ENCODE peak calls at places on chromosome 7, in eight cellular contexts. H, L, O, Y, R, N, B and K are unnamed samples.

GRCh38 chr7:26159243-26159642 is 7.2 kb downstream of the NFE2L3 start:
- DNase-seq in H (no peak), O (peak), L (no peak), Y (no peak), R (no peak), N (no peak), B (no peak), K (no peak)

GRCh38 chr7:12233175-12233574 is 22.1 kb downstream of the TMEM106B start:
- DNase-seq in Y (no peak), O (no peak), B (no peak), H (no peak), L (no peak), R (no peak), N (no peak), K (no peak)

GRCh38 chr7:121385800-121386179 is 10.3 kb downstream of the FAM3C start:
- DNase-seq in R (no peak), Y (no peak), O (no peak), N (no peak), B (no peak), H (no peak), L (no peak), K (peak)

GRCh38 chr7:100705341-100705752 is 574 bp upstream of the POP7 start:
- DNase-seq in B (peak), N (peak), Y (peak), R (peak), O (peak), H (peak), L (peak), K (peak)

GRCh38 chr7:105306160-105306784 is 82.4 kb downstream of the SRPK2 start:
- DNase-seq in B (no peak), R (no peak), L (no peak), Y (no peak), N (no peak), O (no peak), H (no peak), K (no peak)

GRCh38 chr7:140640727-140641531 is at the start of gene DENND2A:
- DNase-seq in R (peak), O (peak), L (no peak), H (no peak), N (no peak), Y (peak), B (peak), K (no peak)

GRCh38 chr7:155591055-155591750 is 44.8 kb upstream of the CNPY1 start:
- DNase-seq in L (no peak), R (no peak), Y (peak), O (no peak), N (no peak), H (no peak), B (no peak), K (no peak)

GRCh38 chr7:101133621-101134398 is 6.9 kb downstream of the SERPINE1 start:
- DNase-seq in O (no peak), N (no peak), H (no peak), Y (peak), L (no peak), R (no peak), B (no peak), K (no peak)

GRCh38 chr7:539731-540411 is 20.2 kb upstream of the PDGFA start:
- DNase-seq in R (no peak), B (no peak), L (no peak), N (peak), Y (no peak), O (no peak), H (no peak), K (no peak)

GRCh38 chr7:127516320-127516719 is 69.1 kb downstream of the GCC1 start:
- DNase-seq in H (no peak), N (no peak), O (no peak), R (no peak), B (no peak), L (no peak), Y (no peak), K (no peak)

GRCh38 chr7:66255533-66256100 is 50.5 kb downstream of the TPST1 start:
- DNase-seq in Y (no peak), N (no peak), B (no peak), O (no peak), H (no peak), R (no peak), L (no peak), K (no peak)

GRCh38 chr7:93914581-93915066 is 6.9 kb upstream of the GNG11 start:
- DNase-seq in L (no peak), R (no peak), H (no peak), Y (no peak), B (no peak), O (no peak), N (no peak), K (no peak)

GRCh38 chr7:144388950-144389349 is 14.5 kb downstream of the NOBOX start:
- DNase-seq in N (no peak), R (no peak), Y (no peak), B (no peak), L (peak), H (no peak), O (peak), K (no peak)

GRCh38 chr7:100167912-100168323 is 499 bp downstream of the GAL3ST4 start:
- DNase-seq in Y (no peak), L (no peak), O (peak), N (no peak), B (no peak), H (no peak), R (peak), K (no peak)

GRCh38 chr7:121547341-121548092 is 151.4 kb upstream of the FAM3C start:
- DNase-seq in L (no peak), N (no peak), Y (peak), R (no peak), O (peak), H (no peak), B (no peak), K (peak)

GRCh38 chr7:69873512-69873911 is 275.2 kb downstream of the AUTS2 start:
- DNase-seq in N (no peak), Y (no peak), H (no peak), R (no peak), B (no peak), L (no peak), O (no peak), K (no peak)

GRCh38 chr7:136114966-136115762 is 138.0 kb upstream of the MTPN start:
- DNase-seq in Y (peak), B (no peak), O (peak), H (no peak), R (peak), N (no peak), L (peak), K (peak)

GRCh38 chr7:37076668-37077067 is 352.4 kb upstream of the AOAH start:
- DNase-seq in N (no peak), H (no peak), Y (no peak), B (no peak), L (no peak), R (no peak), O (no peak), K (no peak)

GRCh38 chr7:1298051-1298937 is 65.6 kb downstream of the UNCX start:
- DNase-seq in H (no peak), Y (peak), L (no peak), B (no peak), N (no peak), R (peak), O (no peak), K (no peak)

GRCh38 chr7:2824678-2825461 is 19.2 kb downstream of the GNA12 start:
- DNase-seq in O (peak), L (peak), N (no peak), Y (no peak), H (no peak), R (no peak), B (no peak), K (no peak)
- H3K27ac ChIP-seq in O (peak), L (peak), N (peak), Y (no peak), H (no peak), R (no peak), B (no peak), K (no peak)

GRCh38 chr7:24913791-24914464 is 66.0 kb downstream of the OSBPL3 start:
- DNase-seq in N (no peak), R (no peak), B (no peak), Y (no peak), O (no peak), L (no peak), H (no peak), K (no peak)

GRCh38 chr7:24920702-24921679 is 59.0 kb downstream of the OSBPL3 start:
- DNase-seq in N (no peak), O (no peak), L (no peak), B (no peak), R (no peak), H (no peak), Y (no peak), K (no peak)

GRCh38 chr7:24916463-24917040 is 63.4 kb downstream of the OSBPL3 start:
- DNase-seq in O (peak), L (no peak), B (no peak), N (no peak), H (no peak), Y (no peak), R (no peak), K (no peak)

GRCh38 chr7:24914465-24914859 is 65.5 kb downstream of the OSBPL3 start:
- DNase-seq in B (no peak), Y (no peak), H (no peak), O (no peak), N (no peak), L (no peak), R (no peak), K (no peak)

GRCh38 chr7:24917510-24918239 is 62.3 kb downstream of the OSBPL3 start:
- DNase-seq in O (no peak), R (no peak), N (no peak), Y (peak), H (no peak), L (no peak), B (no peak), K (no peak)
- H3K27ac ChIP-seq in O (no peak), R (no peak), N (no peak), Y (peak), H (no peak), L (no peak), B (no peak), K (no peak)

DNA sequence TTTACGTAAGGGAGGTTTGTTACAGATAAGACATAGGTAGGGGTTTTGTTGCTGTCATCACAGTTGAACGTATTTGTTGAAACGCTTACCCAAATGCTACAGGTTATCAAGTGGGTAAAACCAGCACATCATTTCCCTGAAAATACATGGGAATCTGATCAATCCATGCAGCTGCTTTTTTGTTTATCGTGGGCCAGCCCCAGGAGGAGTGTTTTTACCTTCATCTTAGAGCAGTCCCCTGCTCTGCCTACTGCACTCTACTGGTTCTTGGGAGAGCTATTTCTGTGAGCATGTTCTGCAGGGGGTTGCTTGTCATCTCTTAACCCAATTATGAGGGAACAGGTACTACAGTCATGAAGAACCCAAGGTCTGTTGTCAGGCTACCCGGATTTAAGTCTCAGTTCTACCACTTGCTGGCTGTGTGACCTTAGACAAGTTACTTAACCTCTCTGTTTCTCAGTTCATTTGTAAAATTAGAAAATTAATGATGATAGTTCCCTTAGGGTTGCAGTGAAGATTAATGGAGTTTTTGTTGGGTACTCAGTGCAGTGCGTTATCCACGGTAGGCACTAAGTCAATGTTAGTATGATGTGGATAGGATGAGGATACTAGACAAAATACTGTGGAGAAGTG is 15.0 kb downstream of the MTURN start:
- DNase-seq in Y (no peak), B (no peak), O (no peak), H (no peak), L (no peak), R (no peak), N (no peak), K (no peak)
- H3K27ac ChIP-seq in Y (no peak), B (peak), O (no peak), H (no peak), L (no peak), R (no peak), N (peak), K (no peak)

GRCh38 chr7:75969704-75970498 is 24.5 kb downstream of the TMEM120A start:
- DNase-seq in B (no peak), Y (no peak), H (no peak), R (no peak), O (no peak), N (no peak), L (no peak), K (no peak)

GRCh38 chr7:75971309-75971960 is 23.0 kb downstream of the TMEM120A start:
- DNase-seq in N (no peak), L (no peak), O (no peak), H (no peak), Y (no peak), B (no peak), R (no peak), K (no peak)

GRCh38 chr7:75968561-75969001 is 25.8 kb downstream of the TMEM120A start:
- DNase-seq in H (no peak), R (no peak), L (no peak), N (no peak), O (no peak), Y (no peak), B (peak), K (no peak)

GRCh38 chr7:75969182-75969581 is 25.2 kb downstream of the TMEM120A start:
- DNase-seq in O (no peak), R (no peak), B (no peak), Y (no peak), N (no peak), H (no peak), L (no peak), K (no peak)

GRCh38 chr7:75971961-75972763 is 22.2 kb downstream of the TMEM120A start:
- DNase-seq in H (no peak), Y (peak), B (no peak), O (peak), L (no peak), N (no peak), R (no peak), K (no peak)
- H3K27ac ChIP-seq in H (no peak), Y (no peak), B (no peak), O (no peak), L (no peak), N (peak), R (no peak), K (no peak)

DNA sequence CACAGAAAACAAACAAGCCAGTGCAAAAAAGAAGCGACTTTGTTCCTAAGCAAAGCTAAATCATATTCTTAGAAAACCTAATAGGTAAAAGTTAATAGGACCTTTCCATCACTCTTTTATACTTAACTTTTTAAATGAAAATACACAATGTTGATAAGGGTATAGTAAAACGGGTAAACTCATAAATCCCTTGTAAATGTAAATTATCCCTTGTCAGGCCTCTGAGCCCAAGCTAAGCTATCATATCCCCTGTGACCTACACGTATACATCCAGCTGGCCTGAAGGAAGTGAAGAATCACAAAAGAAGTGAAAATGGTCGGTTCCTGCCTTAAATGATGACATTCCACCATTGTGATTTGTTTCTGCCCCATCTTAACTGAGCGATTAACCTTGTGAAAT is 76.4 kb downstream of the GSAP start:
- DNase-seq in H (no peak), B (no peak), N (no peak), R (no peak), L (no peak), Y (no peak), O (no peak), K (no peak)
- H3K27ac ChIP-seq in H (no peak), B (no peak), N (no peak), R (no peak), L (no peak), Y (no peak), O (no peak), K (no peak)

DNA sequence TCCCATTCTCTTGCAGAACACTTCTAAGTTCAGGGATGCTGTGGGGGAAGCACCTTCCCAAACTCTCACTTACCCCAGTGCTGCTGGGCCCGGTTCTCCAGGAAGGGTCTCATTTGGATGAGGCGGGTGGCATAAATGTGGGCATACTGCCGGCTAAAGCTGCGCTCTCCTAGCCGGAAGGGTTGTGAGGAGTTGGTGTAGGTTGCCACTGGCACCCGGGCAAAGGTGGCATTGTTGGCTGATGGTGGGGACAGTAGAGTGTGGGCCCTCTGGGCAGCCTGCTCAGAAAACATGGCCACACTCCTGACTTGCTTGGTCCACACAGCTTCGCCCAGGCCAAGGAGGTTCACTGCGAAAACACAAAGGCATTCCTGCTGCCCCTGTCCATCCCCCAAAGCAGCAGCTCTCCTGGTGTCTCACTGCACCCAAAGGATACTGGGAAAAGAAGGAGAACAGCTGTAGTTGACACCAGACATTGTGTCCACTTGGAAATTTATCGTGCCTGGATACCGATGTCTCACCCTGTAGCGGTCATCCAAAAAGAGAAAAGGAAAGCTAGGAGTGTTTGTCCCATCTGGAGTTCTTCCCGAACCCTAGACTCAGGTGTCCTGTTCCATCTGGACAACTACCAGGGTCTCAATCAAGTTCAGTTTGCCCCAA is 1.5 kb downstream of the POLD2 start:
- DNase-seq in Y (peak), H (no peak), N (no peak), L (no peak), O (no peak), R (no peak), B (no peak), K (no peak)
- H3K27ac ChIP-seq in Y (no peak), H (no peak), N (no peak), L (no peak), O (no peak), R (no peak), B (no peak), K (no peak)

GRCh38 chr7:68246189-68246633 is 1249.6 kb downstream of the TYW1 start:
- DNase-seq in B (no peak), Y (no peak), R (no peak), H (no peak), N (peak), O (peak), L (peak), K (no peak)
- H3K27ac ChIP-seq in B (no peak), Y (no peak), R (no peak), H (no peak), N (no peak), O (no peak), L (peak), K (no peak)

DNA sequence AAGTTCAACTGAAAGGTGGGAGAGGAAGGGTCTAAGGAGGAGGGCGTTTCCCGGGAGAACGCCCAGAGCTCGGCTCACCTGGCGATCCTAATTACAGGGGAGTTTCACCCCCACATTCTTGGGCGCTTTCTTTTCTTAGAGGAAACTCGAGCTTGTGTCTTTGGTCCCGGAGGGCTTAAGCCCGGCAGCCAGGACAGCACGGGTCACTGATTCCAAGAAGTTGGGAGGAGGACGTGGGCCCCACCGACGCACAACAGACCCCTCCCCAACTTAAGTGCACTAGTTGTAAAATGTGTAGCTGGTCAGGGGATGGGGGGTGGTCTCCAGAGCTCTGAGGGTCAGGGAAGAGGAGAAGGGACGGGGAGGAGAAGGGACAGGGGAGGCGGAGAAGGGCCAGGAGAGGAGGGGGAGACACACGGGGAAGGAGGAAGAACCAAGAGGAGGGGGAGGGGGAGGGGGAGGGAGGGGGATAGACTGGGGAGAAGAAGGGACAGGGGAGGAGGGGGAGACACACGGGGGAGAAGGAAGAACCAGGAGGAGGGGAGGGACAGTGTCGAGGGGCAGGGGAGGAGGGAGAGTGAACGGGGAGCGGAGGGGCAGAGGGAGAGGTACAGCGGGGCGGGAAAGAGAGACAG is 870 bp downstream of the BAIAP2L1 start:
- DNase-seq in O (peak), N (no peak), R (no peak), B (no peak), L (no peak), Y (no peak), H (no peak), K (no peak)
- H3K27ac ChIP-seq in O (peak), N (peak), R (no peak), B (no peak), L (no peak), Y (no peak), H (no peak), K (no peak)